ENCODE peak calls at places on chromosomes 16 and 17, in four cellular contexts. F is progenitor cell of endocrine pancreas; O is CD4-positive, alpha-beta T cell; J is BE2C. P is an unnamed sample.

GRCh38 chr16:1416521-1416941 is 2.0 kb upstream of the UNKL start:
- DNase-seq in F (no peak), O (no peak), J (no peak), P (no peak)

GRCh38 chr17:64406321-64407200 is 15.9 kb upstream of the PECAM1 start:
- DNase-seq in F (no peak), O (no peak), J (no peak), P (no peak)

GRCh38 chr16:19382887-19383816 is 34.5 kb upstream of the TMC5 start:
- DNase-seq in F (no peak), O (no peak), J (peak), P (no peak)

GRCh38 chr17:16977932-16978331 is 6.0 kb upstream of the TNFRSF13B start:
- DNase-seq in F (no peak), O (no peak), J (no peak), P (no peak)

GRCh38 chr17:55726440-55726839 is 3.8 kb upstream of the TMEM100 start:
- DNase-seq in F (no peak), O (no peak), J (peak), P (no peak)

GRCh38 chr17:63647936-63648335 is 25.7 kb downstream of the MAP3K3 start:
- DNase-seq in F (no peak), O (no peak), J (no peak), P (no peak)

GRCh38 chr17:37429039-37429438 is 22.4 kb downstream of the TADA2A start:
- DNase-seq in F (no peak), O (no peak), J (no peak), P (no peak)

GRCh38 chr16:22977294-22977697 is 163.3 kb downstream of the HS3ST2 start:
- DNase-seq in F (no peak), O (no peak), J (no peak), P (no peak)

GRCh38 chr16:58098207-58099096 is 30.7 kb downstream of the CFAP20 start:
- DNase-seq in F (no peak), O (no peak), J (no peak), P (no peak)

GRCh38 chr17:44924107-44924544 is 8.8 kb upstream of the GFAP start:
- DNase-seq in F (no peak), O (no peak), J (peak), P (no peak)

GRCh38 chr16:12535535-12536411 is 267.9 kb downstream of the CPPED1 start:
- DNase-seq in F (peak), O (peak), J (no peak), P (peak)

GRCh38 chr16:83813818-83814653 is 6.3 kb downstream of the HSBP1 start:
- DNase-seq in F (peak), O (no peak), J (no peak), P (no peak)

GRCh38 chr17:45364531-45365390 is 47.9 kb upstream of the MAP3K14 start:
- DNase-seq in F (no peak), O (no peak), J (peak), P (no peak)

GRCh38 chr17:32445497-32445896 is 1.2 kb downstream of the PSMD11 start:
- DNase-seq in F (no peak), O (no peak), J (no peak), P (no peak)

GRCh38 chr17:41464682-41465081 is 2.5 kb downstream of the KRT32 start:
- DNase-seq in F (no peak), O (no peak), J (no peak), P (no peak)

GRCh38 chr16:66440970-66441369 is 13.9 kb downstream of the BEAN1 start:
- DNase-seq in F (no peak), O (no peak), J (no peak), P (no peak)

GRCh38 chr17:31528291-31528874 is 136.9 kb downstream of the RAB11FIP4 start:
- DNase-seq in F (no peak), O (no peak), J (no peak), P (no peak)

GRCh38 chr16:58563235-58563634 is 47.9 kb downstream of the SETD6 start:
- DNase-seq in F (no peak), O (no peak), J (no peak), P (no peak)

GRCh38 chr17:17824780-17825614 is 11.8 kb downstream of the SREBF1 start:
- DNase-seq in F (no peak), O (no peak), J (no peak), P (no peak)

GRCh38 chr16:53893731-53894435 is 189.9 kb downstream of the FTO start:
- DNase-seq in F (no peak), O (no peak), J (no peak), P (no peak)

GRCh38 chr17:48542956-48543853 is 1.7 kb downstream of the HOXB2 start:
- DNase-seq in F (peak), O (peak), J (no peak), P (no peak)
- TF ChIP-seq CTCF in F (peak), O (no peak), J (no peak), P (no peak)

GRCh38 chr16:50625374-50625773 is 55.7 kb downstream of the SNX20 start:
- DNase-seq in F (no peak), O (no peak), J (no peak), P (no peak)

GRCh38 chr16:50628156-50628802 is 52.8 kb downstream of the SNX20 start:
- DNase-seq in F (no peak), O (no peak), J (no peak), P (no peak)

GRCh38 chr16:50629334-50629733 is 51.8 kb downstream of the SNX20 start:
- DNase-seq in F (no peak), O (no peak), J (no peak), P (no peak)

GRCh38 chr16:50626868-50627267 is 54.2 kb downstream of the SNX20 start:
- DNase-seq in F (no peak), O (no peak), J (no peak), P (no peak)

GRCh38 chr16:50627419-50627818 is 53.7 kb downstream of the SNX20 start:
- DNase-seq in F (no peak), O (peak), J (peak), P (no peak)
- TF ChIP-seq CTCF in F (no peak), O (peak), J (peak), P (no peak)

GRCh38 chr17:47840742-47841487 is at the start of gene SCRN2:
- DNase-seq in F (peak), O (peak), J (peak), P (peak)

GRCh38 chr17:47844230-47844629 is 3.2 kb upstream of the SCRN2 start:
- DNase-seq in F (no peak), O (no peak), J (no peak), P (no peak)

GRCh38 chr17:47843391-47843730 is 2.3 kb upstream of the SCRN2 start:
- DNase-seq in F (no peak), O (no peak), J (no peak), P (no peak)

GRCh38 chr17:47839899-47840741 is 953 bp downstream of the SCRN2 start:
- DNase-seq in F (no peak), O (no peak), J (no peak), P (no peak)

GRCh38 chr17:47841488-47842308 is 625 bp upstream of the SCRN2 start:
- DNase-seq in F (no peak), O (no peak), J (no peak), P (no peak)
- TF ChIP-seq CTCF in F (no peak), O (peak), J (no peak), P (peak)

GRCh38 chr17:58002558-58002957 is 4.5 kb downstream of the SRSF1 start:
- DNase-seq in F (no peak), O (no peak), J (no peak), P (no peak)
- TF ChIP-seq CTCF in F (no peak), O (no peak), J (no peak), P (no peak)

DNA sequence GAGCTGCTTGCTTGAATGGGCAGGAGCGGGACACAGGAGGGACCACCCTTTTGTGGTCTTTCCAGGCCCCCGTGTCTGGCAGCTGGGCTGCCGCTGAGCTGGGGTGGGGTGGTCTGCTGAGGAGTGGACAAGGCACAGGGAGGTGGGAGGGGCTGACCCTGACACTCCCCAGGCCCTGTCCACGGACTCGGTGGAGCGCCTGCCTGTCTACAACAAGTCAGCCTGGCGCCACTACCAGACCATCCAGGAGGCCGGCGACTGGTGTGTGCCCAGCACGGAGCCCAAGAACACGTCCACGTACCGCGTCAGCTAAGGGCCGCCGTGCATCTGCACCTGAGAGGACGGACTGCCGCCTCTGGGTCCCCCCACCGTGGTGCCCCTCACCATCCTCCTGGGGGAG is 14.6 kb downstream of the PDK2 start:
- DNase-seq in F (no peak), O (no peak), J (no peak), P (no peak)
- TF ChIP-seq CTCF in F (no peak), O (no peak), J (no peak), P (no peak)

DNA sequence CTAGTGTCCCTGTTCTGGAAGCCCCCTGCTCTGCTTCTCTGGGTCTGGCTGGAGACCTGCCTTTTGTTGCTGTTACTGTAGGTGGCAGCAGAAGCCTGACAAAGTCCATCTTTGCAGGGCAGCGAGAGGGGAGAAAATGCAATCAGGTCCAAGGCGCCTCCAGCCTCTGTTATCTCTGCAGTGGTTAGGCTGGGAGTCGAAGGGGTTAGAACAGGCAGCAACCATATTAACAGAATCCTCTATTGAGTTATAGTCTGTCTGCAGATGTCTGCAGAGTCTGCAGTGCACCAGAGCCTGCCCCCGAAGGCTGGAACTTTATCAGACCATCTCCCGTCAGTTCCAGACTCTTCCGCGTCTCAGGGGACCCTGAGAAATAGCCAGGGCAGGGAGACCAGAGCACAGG is 404.9 kb upstream of the EEF2KMT start:
- DNase-seq in F (peak), O (no peak), J (peak), P (peak)
- TF ChIP-seq CTCF in F (peak), O (no peak), J (peak), P (peak)

GRCh38 chr17:15213381-15214087 is 51.6 kb downstream of the PMP22 start:
- DNase-seq in F (no peak), O (no peak), J (peak), P (peak)
- TF ChIP-seq CTCF in F (peak), O (no peak), J (peak), P (peak)

GRCh38 chr17:76123749-76124581 is 17.1 kb downstream of the FOXJ1 start:
- DNase-seq in F (no peak), O (no peak), J (no peak), P (no peak)
- TF ChIP-seq CTCF in F (no peak), O (no peak), J (no peak), P (no peak)

P was measured in neural crest cell.